ENCODE peak calls at places on chromosomes 7 and 10, in five cellular contexts. One of them, this sample, is unnamed.

GRCh38 chr10:6850452-6850851 is 270.4 kb upstream of the PRKCQ start:
- DNase-seq in activated CD4-positive, alpha-beta T cell treated with anti-CD3 and anti-CD28 coated beads for 36 hours: no peak
- DNase-seq in iPS DF 6.9: no peak
- DNase-seq in midbrain: no peak
- DNase-seq in neural progenitor cell: no peak
- DNase-seq in this sample: no peak

GRCh38 chr10:45418417-45418858 is 44.4 kb downstream of the ALOX5 start:
- DNase-seq in activated CD4-positive, alpha-beta T cell treated with anti-CD3 and anti-CD28 coated beads for 36 hours: no peak
- DNase-seq in iPS DF 6.9: no peak
- DNase-seq in midbrain: no peak
- DNase-seq in neural progenitor cell: no peak
- DNase-seq in this sample: no peak

GRCh38 chr7:99446096-99446495 is 7.4 kb downstream of the CPSF4 start:
- DNase-seq in activated CD4-positive, alpha-beta T cell treated with anti-CD3 and anti-CD28 coated beads for 36 hours: no peak
- DNase-seq in iPS DF 6.9: no peak
- DNase-seq in midbrain: no peak
- DNase-seq in neural progenitor cell: no peak
- DNase-seq in this sample: no peak

GRCh38 chr10:77328272-77328816 is 309.3 kb downstream of the KCNMA1 start:
- DNase-seq in activated CD4-positive, alpha-beta T cell treated with anti-CD3 and anti-CD28 coated beads for 36 hours: peak
- DNase-seq in iPS DF 6.9: no peak
- DNase-seq in midbrain: no peak
- DNase-seq in neural progenitor cell: peak
- DNase-seq in this sample: peak

GRCh38 chr10:43667317-43667731 is 18.6 kb upstream of the ZNF32 start:
- DNase-seq in activated CD4-positive, alpha-beta T cell treated with anti-CD3 and anti-CD28 coated beads for 36 hours: peak
- DNase-seq in iPS DF 6.9: no peak
- DNase-seq in midbrain: no peak
- DNase-seq in neural progenitor cell: peak
- DNase-seq in this sample: peak

GRCh38 chr7:156725074-156725473 is 84.5 kb downstream of the RNF32 start:
- DNase-seq in activated CD4-positive, alpha-beta T cell treated with anti-CD3 and anti-CD28 coated beads for 36 hours: no peak
- DNase-seq in iPS DF 6.9: no peak
- DNase-seq in midbrain: no peak
- DNase-seq in neural progenitor cell: peak
- DNase-seq in this sample: no peak

GRCh38 chr10:33211123-33211878 is 123.2 kb downstream of the NRP1 start:
- DNase-seq in activated CD4-positive, alpha-beta T cell treated with anti-CD3 and anti-CD28 coated beads for 36 hours: peak
- DNase-seq in iPS DF 6.9: no peak
- DNase-seq in midbrain: no peak
- DNase-seq in neural progenitor cell: no peak
- DNase-seq in this sample: no peak

GRCh38 chr7:79504607-79505389 is 51.3 kb upstream of the MAGI2 start:
- DNase-seq in activated CD4-positive, alpha-beta T cell treated with anti-CD3 and anti-CD28 coated beads for 36 hours: no peak
- DNase-seq in iPS DF 6.9: no peak
- DNase-seq in midbrain: no peak
- DNase-seq in neural progenitor cell: peak
- DNase-seq in this sample: no peak

GRCh38 chr10:69731184-69731583 is 70.5 kb upstream of the COL13A1 start:
- DNase-seq in activated CD4-positive, alpha-beta T cell treated with anti-CD3 and anti-CD28 coated beads for 36 hours: no peak
- DNase-seq in iPS DF 6.9: no peak
- DNase-seq in midbrain: no peak
- DNase-seq in neural progenitor cell: no peak
- DNase-seq in this sample: no peak

GRCh38 chr10:8369666-8370065 is 315.2 kb downstream of the GATA3 start:
- DNase-seq in activated CD4-positive, alpha-beta T cell treated with anti-CD3 and anti-CD28 coated beads for 36 hours: no peak
- DNase-seq in iPS DF 6.9: no peak
- DNase-seq in midbrain: no peak
- DNase-seq in neural progenitor cell: no peak
- DNase-seq in this sample: no peak

GRCh38 chr7:41886257-41886905 is 183.5 kb upstream of the INHBA start:
- DNase-seq in activated CD4-positive, alpha-beta T cell treated with anti-CD3 and anti-CD28 coated beads for 36 hours: peak
- DNase-seq in iPS DF 6.9: no peak
- DNase-seq in midbrain: no peak
- DNase-seq in neural progenitor cell: no peak
- DNase-seq in this sample: no peak

GRCh38 chr7:105132335-105132734 is 118.3 kb downstream of the KMT2E start:
- DNase-seq in activated CD4-positive, alpha-beta T cell treated with anti-CD3 and anti-CD28 coated beads for 36 hours: no peak
- DNase-seq in iPS DF 6.9: no peak
- DNase-seq in midbrain: no peak
- DNase-seq in neural progenitor cell: no peak
- DNase-seq in this sample: no peak

GRCh38 chr10:130352291-130352645 is 216.1 kb downstream of the GLRX3 start:
- DNase-seq in activated CD4-positive, alpha-beta T cell treated with anti-CD3 and anti-CD28 coated beads for 36 hours: no peak
- DNase-seq in iPS DF 6.9: no peak
- DNase-seq in midbrain: no peak
- DNase-seq in neural progenitor cell: peak
- DNase-seq in this sample: no peak

GRCh38 chr10:60336901-60337630 is 52.6 kb downstream of the ANK3 start:
- DNase-seq in activated CD4-positive, alpha-beta T cell treated with anti-CD3 and anti-CD28 coated beads for 36 hours: no peak
- DNase-seq in iPS DF 6.9: no peak
- DNase-seq in midbrain: no peak
- DNase-seq in neural progenitor cell: no peak
- DNase-seq in this sample: no peak

GRCh38 chr10:70124918-70125317 is 7.7 kb downstream of the AIFM2 start:
- DNase-seq in activated CD4-positive, alpha-beta T cell treated with anti-CD3 and anti-CD28 coated beads for 36 hours: no peak
- DNase-seq in iPS DF 6.9: no peak
- DNase-seq in midbrain: no peak
- DNase-seq in neural progenitor cell: no peak
- DNase-seq in this sample: no peak

GRCh38 chr10:73848821-73849489 is 25.4 kb downstream of the CAMK2G start:
- DNase-seq in activated CD4-positive, alpha-beta T cell treated with anti-CD3 and anti-CD28 coated beads for 36 hours: peak
- DNase-seq in iPS DF 6.9: peak
- DNase-seq in midbrain: peak
- DNase-seq in neural progenitor cell: peak
- DNase-seq in this sample: peak

GRCh38 chr10:63261496-63261895 is 128.4 kb downstream of the NRBF2 start:
- DNase-seq in activated CD4-positive, alpha-beta T cell treated with anti-CD3 and anti-CD28 coated beads for 36 hours: no peak
- DNase-seq in iPS DF 6.9: no peak
- DNase-seq in midbrain: no peak
- DNase-seq in neural progenitor cell: no peak
- DNase-seq in this sample: no peak

GRCh38 chr7:945556-946255 is 8.8 kb downstream of the ADAP1 start:
- DNase-seq in activated CD4-positive, alpha-beta T cell treated with anti-CD3 and anti-CD28 coated beads for 36 hours: no peak
- DNase-seq in iPS DF 6.9: peak
- DNase-seq in midbrain: no peak
- DNase-seq in neural progenitor cell: no peak
- DNase-seq in this sample: peak

This sample was measured in WTC11.